ENCODE peak calls at places on chromosome X, in four cellular contexts. One of them, this sample, is unnamed.
A peak's percentile ranks its signal among the peaks of the same experiment; 100 is the strongest.

GRCh38 chrX:153688900-153689590 is 1.3 kb downstream of the SLC6A8 start:
- DNase-seq in K562: peak; percentile 39
- DNase-seq in WTC11: no peak
- DNase-seq in H1: no peak
- DNase-seq in this sample: peak; percentile 79

GRCh38 chrX:72142094-72142843 is 10.6 kb upstream of the RTL5 start:
- DNase-seq in K562: no peak
- DNase-seq in WTC11: no peak
- DNase-seq in H1: no peak
- DNase-seq in this sample: peak; percentile 54

GRCh38 chrX:108186811-108187210 is 95.2 kb downstream of the ATG4A start:
- DNase-seq in K562: no peak
- DNase-seq in H1: no peak
- DNase-seq in WTC11: no peak
- DNase-seq in this sample: no peak

GRCh38 chrX:46059316-46059715 is 485.9 kb downstream of the ZNF674 start:
- DNase-seq in H1: no peak
- DNase-seq in WTC11: no peak
- DNase-seq in K562: no peak
- DNase-seq in this sample: no peak

GRCh38 chrX:131746491-131746968 is 202.7 kb downstream of the OR13H1 start:
- DNase-seq in K562: peak; percentile 48
- DNase-seq in WTC11: no peak
- DNase-seq in H1: no peak
- DNase-seq in this sample: peak; percentile 62

GRCh38 chrX:70445197-70445656 is 592 bp downstream of the DLG3 start:
- DNase-seq in K562: no peak
- DNase-seq in H1: no peak
- DNase-seq in WTC11: no peak
- DNase-seq in this sample: peak; percentile 47

GRCh38 chrX:83469551-83469950 is 38.5 kb upstream of the POU3F4 start:
- DNase-seq in K562: peak; percentile 2
- DNase-seq in WTC11: peak; percentile 20
- DNase-seq in H1: peak; percentile 46
- DNase-seq in this sample: peak; percentile 15

GRCh38 chrX:53084043-53084570 is 1.9 kb downstream of the TSPYL2 start:
- DNase-seq in H1: no peak
- DNase-seq in K562: no peak
- DNase-seq in WTC11: no peak
- DNase-seq in this sample: no peak

GRCh38 chrX:18877472-18877871 is 106.4 kb downstream of the PHKA2 start:
- DNase-seq in WTC11: no peak
- DNase-seq in H1: no peak
- DNase-seq in K562: no peak
- DNase-seq in this sample: peak; percentile 74

GRCh38 chrX:68978211-68978780 is 149.5 kb downstream of the EFNB1 start:
- DNase-seq in K562: peak; percentile 2
- DNase-seq in H1: no peak
- DNase-seq in WTC11: peak; percentile 19
- DNase-seq in this sample: no peak

GRCh38 chrX:131778269-131779218 is 234.7 kb downstream of the OR13H1 start:
- DNase-seq in WTC11: no peak
- DNase-seq in H1: no peak
- DNase-seq in K562: no peak
- DNase-seq in this sample: peak; percentile 67

GRCh38 chrX:129777218-129777768 is 2.5 kb upstream of the SASH3 start:
- DNase-seq in H1: no peak
- DNase-seq in K562: no peak
- DNase-seq in WTC11: no peak
- DNase-seq in this sample: no peak

GRCh38 chrX:19564606-19565005 is 49.3 kb upstream of the MAP3K15 start:
- DNase-seq in WTC11: no peak
- DNase-seq in K562: no peak
- DNase-seq in H1: no peak
- DNase-seq in this sample: no peak

GRCh38 chrX:30654989-30655607 is 1.9 kb downstream of the GK start:
- DNase-seq in WTC11: no peak
- DNase-seq in K562: no peak
- DNase-seq in H1: no peak
- DNase-seq in this sample: no peak

GRCh38 chrX:9494806-9495205 is 29.9 kb downstream of the TBL1X start:
- DNase-seq in H1: no peak
- DNase-seq in WTC11: no peak
- DNase-seq in K562: peak; percentile 47
- DNase-seq in this sample: no peak

GRCh38 chrX:110795645-110796510 is at the start of gene CHRDL1:
- DNase-seq in WTC11: peak; percentile 35
- DNase-seq in K562: no peak
- DNase-seq in H1: peak; percentile 55
- DNase-seq in this sample: peak; percentile 75

GRCh38 chrX:9926002-9926401 is 41.2 kb upstream of the CLDN34 start:
- DNase-seq in WTC11: no peak
- DNase-seq in H1: no peak
- DNase-seq in K562: no peak
- DNase-seq in this sample: no peak

GRCh38 chrX:9234315-9234714 is 200.4 kb upstream of the FAM9B start:
- DNase-seq in K562: no peak
- DNase-seq in WTC11: no peak
- DNase-seq in H1: no peak
- DNase-seq in this sample: no peak

GRCh38 chrX:136711147-136711546 is 63.2 kb downstream of the CD40LG start:
- DNase-seq in WTC11: peak; percentile 23
- DNase-seq in K562: no peak
- DNase-seq in H1: no peak
- DNase-seq in this sample: peak; percentile 42

GRCh38 chrX:48789366-48790220 is 3.2 kb downstream of the GATA1 start:
- DNase-seq in K562: no peak
- DNase-seq in WTC11: no peak
- DNase-seq in H1: no peak
- DNase-seq in this sample: no peak

GRCh38 chrX:134566506-134566905 is 91.8 kb downstream of the PLAC1 start:
- DNase-seq in K562: no peak
- DNase-seq in WTC11: no peak
- DNase-seq in H1: no peak
- DNase-seq in this sample: no peak

GRCh38 chrX:16462912-16463311 is 187.0 kb upstream of the S100G start:
- DNase-seq in WTC11: no peak
- DNase-seq in K562: no peak
- DNase-seq in H1: no peak
- DNase-seq in this sample: no peak

GRCh38 chrX:153723351-153724251 is 586 bp downstream of the BCAP31 start:
- DNase-seq in H1: peak; percentile 63
- DNase-seq in WTC11: peak; percentile 38
- DNase-seq in K562: peak; percentile 62
- DNase-seq in this sample: peak; percentile 68

GRCh38 chrX:1391707-1392375 is at the start of gene SLC25A6:
- DNase-seq in WTC11: peak; percentile 100
- DNase-seq in K562: peak; percentile 86
- DNase-seq in H1: peak; percentile 99
- DNase-seq in this sample: peak; percentile 98

GRCh38 chrX:27336466-27337091 is 126.6 kb downstream of the PPP4R3C start:
- DNase-seq in WTC11: peak; percentile 57
- DNase-seq in H1: peak; percentile 61
- DNase-seq in K562: peak; percentile 34
- DNase-seq in this sample: peak; percentile 37

GRCh38 chrX:4935846-4936245 is 1222.4 kb upstream of the PRKX start:
- DNase-seq in K562: no peak
- DNase-seq in WTC11: no peak
- DNase-seq in H1: no peak
- DNase-seq in this sample: no peak

GRCh38 chrX:4932790-4933189 is 1219.3 kb upstream of the PRKX start:
- DNase-seq in H1: no peak
- DNase-seq in K562: no peak
- DNase-seq in WTC11: no peak
- DNase-seq in this sample: no peak

GRCh38 chrX:4935387-4935786 is 1221.9 kb upstream of the PRKX start:
- DNase-seq in H1: no peak
- DNase-seq in K562: no peak
- DNase-seq in WTC11: no peak
- DNase-seq in this sample: no peak

DNA sequence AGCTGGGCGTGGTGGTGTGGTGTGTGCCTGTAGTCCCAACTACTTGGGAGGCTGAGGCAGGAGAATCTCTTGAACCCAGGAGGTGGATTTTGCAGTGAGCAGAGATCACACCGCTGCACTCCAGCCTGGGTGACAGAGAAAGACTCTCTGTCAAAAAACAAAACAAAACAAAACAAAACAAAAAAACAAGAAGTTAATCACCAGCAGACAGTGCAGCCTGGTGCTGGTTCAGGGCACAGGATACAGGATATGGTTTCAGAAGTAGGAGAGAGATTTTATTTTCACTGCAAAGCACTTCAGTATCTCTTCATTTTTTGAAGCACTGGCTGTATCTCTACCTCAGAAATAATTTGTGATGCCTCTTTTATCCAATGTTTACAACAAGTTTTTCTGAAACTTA is 1222.9 kb upstream of the PRKX start:
- DNase-seq in K562: no peak
- DNase-seq in WTC11: no peak
- DNase-seq in H1: no peak
- DNase-seq in this sample: no peak
- TF ChIP-seq TEAD4 in K562: no peak
- TF ChIP-seq TEAD4 in WTC11: no peak
- TF ChIP-seq TEAD4 in H1: no peak
- TF ChIP-seq TEAD4 in this sample: no peak

GRCh38 chrX:109187473-109188168 is 294.3 kb downstream of the GUCY2F start:
- DNase-seq in H1: no peak
- DNase-seq in WTC11: no peak
- DNase-seq in K562: no peak
- DNase-seq in this sample: no peak
- TF ChIP-seq TEAD4 in H1: no peak
- TF ChIP-seq TEAD4 in WTC11: no peak
- TF ChIP-seq TEAD4 in K562: no peak
- TF ChIP-seq TEAD4 in this sample: no peak

DNA sequence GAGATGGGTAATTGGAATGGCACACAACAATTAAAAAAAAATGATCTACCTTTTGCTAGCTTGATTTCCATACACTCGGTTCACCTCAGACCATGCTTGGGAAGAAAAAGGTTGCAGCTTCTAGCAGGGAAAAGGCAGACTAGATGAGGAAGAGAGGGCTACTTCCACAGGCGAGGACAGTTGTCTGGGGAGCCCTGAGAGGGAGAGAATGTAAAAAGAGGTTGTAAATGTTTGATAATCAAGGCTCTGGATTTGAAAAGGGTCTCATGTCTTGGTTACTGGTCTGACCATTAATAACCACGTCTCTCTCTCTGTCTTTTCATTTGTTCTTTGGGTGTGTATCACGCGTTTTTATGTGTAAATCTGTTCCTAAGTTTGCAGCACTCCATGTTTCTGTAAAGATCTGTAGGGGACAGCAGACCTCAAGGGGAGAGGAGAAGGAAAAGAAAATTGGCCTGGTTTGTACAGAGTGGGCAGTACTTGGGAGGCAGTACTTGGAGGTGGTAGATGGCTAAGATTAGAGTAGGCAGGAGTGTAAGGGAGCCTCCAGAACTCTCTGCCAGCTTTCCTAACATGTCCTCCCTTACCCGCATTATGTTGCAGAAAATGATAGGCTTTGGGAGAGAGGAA is 750 bp downstream of the ARMCX5 start:
- DNase-seq in WTC11: no peak
- DNase-seq in H1: no peak
- DNase-seq in K562: no peak
- DNase-seq in this sample: no peak
- TF ChIP-seq TEAD4 in WTC11: no peak
- TF ChIP-seq TEAD4 in H1: no peak
- TF ChIP-seq TEAD4 in K562: no peak
- TF ChIP-seq TEAD4 in this sample: no peak

GRCh38 chrX:36983831-36984230 is 24.3 kb upstream of the FAM47C start:
- DNase-seq in K562: no peak
- DNase-seq in H1: no peak
- DNase-seq in WTC11: no peak
- DNase-seq in this sample: no peak

GRCh38 chrX:36973575-36973974 is 34.6 kb upstream of the FAM47C start:
- DNase-seq in WTC11: no peak
- DNase-seq in K562: no peak
- DNase-seq in H1: no peak
- DNase-seq in this sample: no peak

GRCh38 chrX:36974896-36975295 is 33.3 kb upstream of the FAM47C start:
- DNase-seq in H1: no peak
- DNase-seq in WTC11: no peak
- DNase-seq in K562: no peak
- DNase-seq in this sample: no peak

DNA sequence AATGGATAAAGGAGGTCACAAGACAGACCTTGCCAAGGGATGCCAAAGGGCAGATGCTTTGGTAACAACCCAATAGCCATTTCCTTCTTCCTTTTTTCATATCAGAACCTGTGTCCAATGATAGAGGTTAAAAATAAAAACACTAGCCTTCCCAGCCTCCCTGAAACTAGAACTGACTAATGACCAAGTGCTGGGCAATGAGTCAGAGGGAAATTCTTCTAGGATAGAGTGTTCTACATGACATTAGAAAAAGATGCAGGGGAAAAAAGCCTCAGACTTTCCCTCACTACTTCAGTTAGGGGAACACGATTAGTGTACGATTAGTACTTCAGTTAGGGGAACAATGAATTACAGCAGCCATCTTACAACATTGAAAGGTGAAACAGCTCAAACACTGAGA is 29.3 kb upstream of the FAM47C start:
- DNase-seq in WTC11: no peak
- DNase-seq in K562: no peak
- DNase-seq in H1: no peak
- DNase-seq in this sample: no peak
- TF ChIP-seq TEAD4 in WTC11: no peak
- TF ChIP-seq TEAD4 in K562: no peak
- TF ChIP-seq TEAD4 in H1: no peak
- TF ChIP-seq TEAD4 in this sample: no peak

GRCh38 chrX:96835660-96836289 is 47.9 kb upstream of the RPA4 start:
- DNase-seq in K562: no peak
- DNase-seq in H1: no peak
- DNase-seq in WTC11: no peak
- DNase-seq in this sample: no peak
- TF ChIP-seq TEAD4 in K562: no peak
- TF ChIP-seq TEAD4 in H1: no peak
- TF ChIP-seq TEAD4 in WTC11: no peak
- TF ChIP-seq TEAD4 in this sample: no peak

DNA sequence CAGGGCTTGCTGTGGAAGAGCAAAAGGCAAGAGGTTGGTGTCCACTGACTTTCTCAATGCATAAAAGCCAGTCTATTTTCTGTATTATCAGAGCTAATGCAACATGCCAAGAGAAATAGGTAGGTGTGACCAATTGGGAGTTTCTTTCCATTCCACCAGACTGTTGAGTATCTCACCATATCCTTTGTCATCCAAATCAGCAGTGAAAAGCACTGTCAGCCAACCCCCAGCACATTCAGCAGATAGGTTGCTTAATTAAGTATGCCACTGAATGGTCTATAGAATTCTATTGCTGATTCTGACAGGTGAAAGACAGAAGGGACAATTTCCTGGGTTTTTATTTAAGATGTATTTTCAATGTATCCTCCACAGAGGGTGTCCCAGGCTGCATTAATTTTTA is 139.8 kb downstream of the HS6ST2 start:
- DNase-seq in WTC11: no peak
- DNase-seq in H1: no peak
- DNase-seq in K562: no peak
- DNase-seq in this sample: no peak
- TF ChIP-seq TEAD4 in WTC11: no peak
- TF ChIP-seq TEAD4 in H1: no peak
- TF ChIP-seq TEAD4 in K562: no peak
- TF ChIP-seq TEAD4 in this sample: no peak

This sample was measured in SK-N-SH.